ENCODE peak calls at places on chromosomes 7 and 10, in four cellular contexts. N is GM12878, E is HepG2, X is H1. L is an unnamed sample. For H3K36me3, the result is how much of the 10 kb centered on the place peaks cover.

GRCh38 chr10:69858201-69858600 is 56.5 kb downstream of the COL13A1 start:
- DNase-seq in N (no peak), E (no peak), X (no peak), L (no peak)

GRCh38 chr10:70998086-70998485 is 109.7 kb upstream of the PCBD1 start:
- DNase-seq in N (no peak), E (no peak), X (no peak), L (no peak)

GRCh38 chr10:63388421-63389031 is 77.3 kb downstream of the JMJD1C start:
- DNase-seq in N (no peak), E (no peak), X (no peak), L (no peak)

GRCh38 chr10:114758331-114758730 is 63.2 kb upstream of the FHIP2A start:
- DNase-seq in N (no peak), E (no peak), X (no peak), L (no peak)

GRCh38 chr7:135905858-135906257 is 71.3 kb downstream of the MTPN start:
- DNase-seq in N (no peak), E (no peak), X (no peak), L (no peak)

GRCh38 chr10:84310470-84310869 is 17.9 kb upstream of the CCSER2 start:
- DNase-seq in N (no peak), E (no peak), X (no peak), L (no peak)

GRCh38 chr10:36026656-36027390 is 384.7 kb upstream of the FZD8 start:
- DNase-seq in N (no peak), E (no peak), X (no peak), L (no peak)

GRCh38 chr10:74824184-74825032 is 2.0 kb upstream of the KAT6B start:
- DNase-seq in N (no peak), E (peak), X (no peak), L (no peak)

GRCh38 chr10:132813001-132813401 is 27.1 kb upstream of the NKX6-2 start:
- DNase-seq in N (no peak), E (no peak), X (no peak), L (no peak)

GRCh38 chr10:2208106-2208505 is 470.8 kb upstream of the ADARB2 start:
- DNase-seq in N (no peak), E (no peak), X (no peak), L (no peak)

GRCh38 chr7:140540142-140540777 is 61.0 kb upstream of the MKRN1 start:
- DNase-seq in N (no peak), E (peak), X (no peak), L (no peak)

GRCh38 chr7:23759556-23760391 is 49.8 kb downstream of the STK31 start:
- DNase-seq in N (no peak), E (no peak), X (no peak), L (no peak)

GRCh38 chr7:41702635-41703371 is at the start of gene INHBA:
- DNase-seq in N (no peak), E (no peak), X (no peak), L (no peak)

GRCh38 chr10:69492746-69493462 is 41.6 kb downstream of the TSPAN15 start:
- DNase-seq in N (no peak), E (no peak), X (no peak), L (no peak)

GRCh38 chr7:134276951-134277350 is 39.8 kb downstream of the SLC35B4 start:
- DNase-seq in N (no peak), E (no peak), X (no peak), L (no peak)

GRCh38 chr7:130152270-130153141 is 52.7 kb downstream of the TMEM209 start:
- DNase-seq in N (no peak), E (no peak), X (no peak), L (no peak)

GRCh38 chr7:41294556-41295454 is 408.1 kb downstream of the INHBA start:
- DNase-seq in N (no peak), E (no peak), X (no peak), L (no peak)

GRCh38 chr10:122055252-122055651 is 66.3 kb downstream of the TACC2 start:
- DNase-seq in N (no peak), E (peak), X (no peak), L (no peak)

GRCh38 chr7:37920619-37921339 is at the start of gene EPDR1:
- DNase-seq in N (no peak), E (peak), X (no peak), L (peak)

GRCh38 chr10:860519-860918 is 71.0 kb downstream of the LARP4B start:
- DNase-seq in N (no peak), E (no peak), X (no peak), L (no peak)

GRCh38 chr10:101052285-101052684 is 9.5 kb upstream of the KAZALD1 start:
- DNase-seq in N (no peak), E (no peak), X (no peak), L (no peak)

GRCh38 chr7:88239852-88240251 is 20.0 kb upstream of the SRI start:
- DNase-seq in N (no peak), E (no peak), X (no peak), L (no peak)

GRCh38 chr10:70266701-70267100 is 17.1 kb downstream of the NPFFR1 start:
- DNase-seq in N (no peak), E (no peak), X (no peak), L (no peak)

GRCh38 chr10:73597346-73597745 is 6.2 kb upstream of the USP54 start:
- DNase-seq in N (no peak), E (no peak), X (no peak), L (no peak)

GRCh38 chr7:132436121-132436520 is 140.1 kb downstream of the PLXNA4 start:
- DNase-seq in N (no peak), E (no peak), X (no peak), L (no peak)

GRCh38 chr10:80050752-80051151 is 27.7 kb upstream of the TMEM254 start:
- DNase-seq in N (no peak), E (no peak), X (no peak), L (no peak)

GRCh38 chr10:80051993-80052392 is 26.5 kb upstream of the TMEM254 start:
- DNase-seq in N (no peak), E (no peak), X (no peak), L (no peak)

GRCh38 chr10:80041162-80041561 is 37.3 kb upstream of the TMEM254 start:
- DNase-seq in N (no peak), E (no peak), X (no peak), L (no peak)

DNA sequence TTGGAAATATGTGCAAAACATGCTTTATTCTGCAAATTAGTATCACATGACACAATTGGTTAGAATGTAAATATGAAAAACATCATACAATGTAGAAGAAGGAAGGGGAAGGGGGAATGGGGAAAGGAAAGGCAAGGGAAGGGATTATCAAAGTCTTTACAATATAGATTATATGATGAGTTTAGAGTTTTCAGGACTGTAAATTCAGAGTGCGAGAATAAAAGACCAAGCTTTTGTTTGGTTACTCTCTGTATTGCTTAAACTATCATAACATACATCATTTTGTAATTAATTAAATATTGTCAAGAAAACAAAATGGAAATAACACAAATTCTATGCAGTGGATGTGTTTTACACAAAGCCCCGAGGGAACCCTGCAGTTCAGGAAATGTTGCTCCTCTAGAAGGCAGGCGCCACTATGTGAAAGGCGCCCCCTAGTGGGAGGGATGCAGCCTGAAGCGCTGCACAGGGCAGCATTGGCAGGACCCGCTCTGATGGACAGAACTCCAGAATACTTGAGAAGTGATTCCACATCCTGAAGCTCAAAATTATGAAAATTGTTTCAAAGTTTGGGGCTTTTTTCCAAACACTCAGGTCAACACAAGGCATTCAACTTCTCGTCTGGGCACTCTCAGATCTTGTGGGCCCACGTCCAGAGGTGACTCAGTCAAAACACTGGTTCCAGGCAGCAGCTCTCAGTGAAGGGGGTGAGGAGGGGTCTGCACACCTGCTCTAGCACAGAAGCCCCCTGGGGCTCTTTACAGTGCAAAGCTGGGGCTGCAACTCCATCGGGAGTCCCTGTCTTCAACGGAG is 31.6 kb upstream of the TMEM254 start:
- DNase-seq in N (no peak), E (peak), X (peak), L (peak)
- TF ChIP-seq SUZ12 in N (no peak), E (no peak), X (no peak), L (no peak)

DNA sequence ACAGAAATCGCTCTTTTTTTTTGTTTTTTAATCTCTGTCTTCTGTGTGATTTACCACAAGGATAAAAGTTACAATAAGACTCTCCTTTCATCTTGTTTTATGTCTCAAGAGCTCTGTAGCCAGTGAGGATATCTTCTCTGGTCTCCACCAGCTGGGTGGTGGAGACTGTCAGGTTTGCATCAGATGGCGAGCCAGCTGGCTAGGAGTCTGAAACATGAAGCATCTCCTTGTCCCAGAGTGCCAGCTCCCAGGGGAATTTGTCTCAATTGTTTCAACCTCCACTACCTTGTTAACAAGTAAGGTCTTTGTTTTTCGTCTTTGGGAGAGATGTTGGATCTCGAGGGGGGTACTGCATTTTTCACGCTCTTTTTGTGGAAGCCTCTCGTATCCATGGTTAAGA is 47.3 kb downstream of the FRMPD2 start:
- DNase-seq in N (no peak), E (no peak), X (no peak), L (no peak)
- TF ChIP-seq ZNF274 in N (no peak), E (no peak), X (no peak), L (no peak)

GRCh38 chr7:100880645-100881044 is 5.7 kb downstream of the SRRT start:
- DNase-seq in N (no peak), E (no peak), X (no peak), L (no peak)
- H3K36me3 ChIP-seq in N (under half), E (under half), X (under half), L (half or more)

DNA sequence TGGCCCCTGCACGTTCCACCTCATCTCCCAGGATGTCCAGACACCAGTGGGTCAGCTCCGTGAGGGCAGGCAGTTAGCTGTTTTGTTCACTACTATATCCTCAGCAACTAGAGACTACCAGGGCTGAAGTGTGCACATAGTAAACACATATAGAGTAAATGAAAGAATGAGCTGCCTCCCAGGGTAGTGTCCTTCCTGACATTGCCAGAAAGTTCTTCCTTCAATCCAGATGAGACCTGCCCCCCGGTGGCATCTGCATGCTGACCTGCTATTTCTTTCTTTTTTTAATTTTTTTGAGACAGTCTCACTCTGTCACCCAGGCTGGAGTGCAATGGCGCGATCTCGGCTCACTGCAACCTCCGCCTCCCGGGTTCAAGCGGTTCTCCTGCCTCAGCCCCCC is 14.0 kb upstream of the ARPC1A start:
- DNase-seq in N (no peak), E (no peak), X (no peak), L (no peak)
- TF ChIP-seq SUZ12 in N (no peak), E (no peak), X (no peak), L (no peak)

DNA sequence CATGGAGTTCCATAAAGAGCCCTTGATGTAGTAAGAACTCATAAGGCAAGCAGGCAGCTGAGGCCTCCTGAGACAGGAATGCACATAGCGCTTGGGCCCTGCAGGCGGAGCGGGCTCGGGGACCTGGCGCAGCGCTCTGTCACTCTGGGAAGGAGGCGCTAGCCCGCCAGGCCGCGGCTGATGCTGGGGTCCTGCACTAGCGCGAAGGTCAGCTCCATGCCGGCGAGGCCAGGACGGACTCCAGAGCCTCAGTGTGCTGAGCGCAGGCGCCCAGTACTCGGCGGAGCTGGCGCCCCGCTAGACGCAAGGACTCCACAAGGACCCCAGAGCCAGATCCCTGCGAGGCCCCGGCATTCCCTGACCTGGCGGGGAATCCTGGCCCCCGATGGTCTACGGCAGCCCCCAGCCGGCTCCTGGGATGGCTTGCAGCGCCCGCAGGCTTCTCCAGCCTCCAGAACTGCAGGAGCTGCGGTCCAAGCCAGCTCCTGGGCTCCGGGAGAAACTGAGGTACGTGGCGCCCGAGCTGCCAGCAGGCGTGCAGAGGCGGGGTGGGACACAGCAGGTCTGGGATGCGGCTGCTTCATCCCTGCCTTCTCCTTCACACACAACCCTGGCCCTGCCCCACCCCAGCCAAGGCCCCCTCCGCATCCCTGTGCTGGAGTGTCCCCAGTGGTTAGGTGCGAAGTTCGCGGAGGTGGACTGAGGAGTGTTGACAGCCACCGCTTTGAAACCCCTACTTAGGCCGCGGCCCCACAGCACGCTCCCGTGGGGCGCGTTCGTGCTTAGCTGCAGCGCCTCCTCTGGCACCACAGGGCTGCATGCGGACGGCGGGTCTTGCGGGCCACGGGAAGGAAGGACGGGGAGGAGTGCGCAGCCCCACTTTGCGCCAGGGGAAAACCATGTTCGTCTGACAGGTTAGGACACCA is 761.5 kb upstream of the POM121L12 start:
- DNase-seq in N (no peak), E (no peak), X (peak), L (peak)
- TF ChIP-seq ZNF274 in N (no peak), E (no peak), X (no peak), L (no peak)

DNA sequence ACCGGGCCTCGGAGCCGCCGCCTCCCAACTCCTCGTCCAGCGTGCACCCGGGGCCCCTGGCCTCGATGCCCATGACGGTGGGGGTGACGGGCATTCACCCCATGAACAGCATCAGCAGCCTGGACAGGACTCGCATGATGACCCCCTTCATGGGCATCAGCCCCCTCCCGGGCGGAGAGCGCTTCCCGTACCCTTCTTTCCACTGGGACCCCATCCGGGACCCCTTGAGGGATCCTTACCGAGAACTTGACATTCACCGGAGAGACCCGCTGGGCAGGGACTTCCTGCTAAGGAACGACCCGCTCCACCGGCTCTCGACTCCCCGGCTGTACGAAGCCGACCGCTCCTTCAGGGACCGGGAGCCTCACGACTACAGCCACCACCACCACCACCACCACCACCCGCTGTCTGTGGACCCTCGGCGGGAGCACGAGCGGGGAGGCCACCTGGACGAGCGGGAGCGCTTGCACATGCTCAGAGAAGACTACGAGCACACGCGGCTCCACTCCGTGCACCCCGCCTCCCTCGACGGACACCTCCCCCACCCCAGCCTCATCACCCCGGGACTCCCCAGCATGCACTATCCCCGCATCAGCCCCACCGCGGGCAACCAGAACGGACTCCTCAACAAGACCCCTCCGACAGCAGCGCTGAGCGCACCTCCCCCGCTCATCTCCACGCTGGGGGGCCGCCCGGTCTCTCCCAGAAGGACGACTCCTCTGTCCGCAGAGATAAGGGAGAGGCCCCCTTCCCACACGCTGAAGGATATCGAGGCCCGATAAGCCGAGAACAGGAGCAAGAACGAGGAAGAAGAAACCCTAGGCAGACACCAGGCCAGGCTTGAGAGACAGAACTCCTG is 341.5 kb upstream of the GALNT17 start:
- DNase-seq in N (no peak), E (no peak), X (no peak), L (no peak)
- H3K36me3 ChIP-seq in N (under half), E (under half), X (under half), L (half or more)

GRCh38 chr10:97633921-97634320 is 621 bp upstream of the MORN4 start:
- DNase-seq in N (no peak), E (peak), X (no peak), L (no peak)

GRCh38 chr10:97629289-97629688 is 4.0 kb downstream of the MORN4 start:
- DNase-seq in N (no peak), E (no peak), X (no peak), L (no peak)

GRCh38 chr10:97632949-97633884 is at the start of gene MORN4:
- DNase-seq in N (peak), E (peak), X (peak), L (peak)

GRCh38 chr10:97628228-97628627 is 5.1 kb downstream of the MORN4 start:
- DNase-seq in N (no peak), E (no peak), X (no peak), L (no peak)

DNA sequence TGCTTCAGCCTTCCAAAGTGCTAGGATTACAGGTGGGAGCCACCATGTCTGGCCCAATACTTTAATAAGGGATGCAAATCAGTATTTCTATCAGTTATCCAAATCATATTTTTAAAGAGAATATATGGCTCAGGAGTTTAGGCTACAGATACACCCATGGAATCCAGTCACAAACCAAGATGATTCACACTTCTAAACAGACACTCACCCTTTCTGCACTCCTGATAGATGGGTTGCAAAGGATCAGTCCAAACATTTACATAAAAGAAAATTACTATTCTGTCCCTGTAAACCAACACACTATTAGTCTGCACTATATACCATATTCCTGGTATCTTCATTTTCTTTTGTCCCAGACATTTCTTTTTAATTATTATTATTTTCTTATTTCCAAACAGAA is 2.2 kb downstream of the MORN4 start:
- DNase-seq in N (no peak), E (no peak), X (no peak), L (no peak)
- TF ChIP-seq SUZ12 in N (no peak), E (no peak), X (no peak), L (no peak)

GRCh38 chr10:93376372-93377296 is 105.5 kb downstream of the MYOF start:
- DNase-seq in N (peak), E (peak), X (no peak), L (peak)
- TF ChIP-seq ZNF274 in N (no peak), E (no peak), X (no peak), L (no peak)

DNA sequence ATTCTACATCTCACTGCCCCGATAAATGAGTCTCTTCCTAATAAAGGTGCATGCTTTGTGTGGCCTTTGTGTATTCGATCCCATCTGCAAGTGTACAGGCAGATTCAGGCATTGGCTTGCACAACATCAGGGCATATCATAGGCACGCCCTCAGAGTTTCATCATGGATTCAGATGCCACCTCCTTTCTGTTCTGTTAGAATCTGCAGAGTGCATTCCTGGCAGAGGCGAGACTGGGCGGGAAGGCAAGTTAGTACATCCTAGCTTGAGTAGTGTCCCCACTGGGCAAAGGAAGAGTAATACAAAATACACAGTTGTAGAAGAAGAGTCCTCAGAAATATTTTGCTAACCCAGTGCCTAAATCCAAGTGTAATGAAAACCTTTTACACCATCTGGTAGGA is 346.5 kb upstream of the GALNT17 start:
- DNase-seq in N (no peak), E (no peak), X (no peak), L (no peak)
- H3K36me3 ChIP-seq in N (under half), E (under half), X (half or more), L (half or more)

L was measured in NT2/D1.